ENCODE peak calls at places on chromosomes 5 and 9, in five cellular contexts. U is sigmoid colon, V is stomach, C is transverse colon, L is upper lobe of left lung. B is an unnamed sample. For H3K27me3, the result is how much of the 10 kb centered on the place peaks cover.

GRCh38 chr5:107553063-107553676 is 117.6 kb downstream of the EFNA5 start:
- DNase-seq in U (no peak), V (no peak), C (no peak), L (no peak), B (no peak)

GRCh38 chr5:10856646-10857332 is 95.8 kb upstream of the DAP start:
- DNase-seq in U (no peak), V (peak), C (peak), L (peak), B (no peak)

GRCh38 chr5:149610583-149611250 is 29.4 kb downstream of the ARHGEF37 start:
- DNase-seq in U (no peak), V (no peak), C (no peak), L (no peak), B (no peak)

GRCh38 chr5:131628990-131629389 is 6.0 kb downstream of the RAPGEF6 start:
- DNase-seq in U (no peak), V (no peak), C (peak), L (no peak), B (no peak)

GRCh38 chr9:8256880-8257279 is 457.3 kb upstream of the DMAC1 start:
- DNase-seq in U (no peak), V (no peak), C (no peak), L (no peak), B (no peak)

GRCh38 chr9:113918697-113919390 is 42.7 kb downstream of the ZNF618 start:
- DNase-seq in U (no peak), V (no peak), C (no peak), L (no peak), B (no peak)

GRCh38 chr5:16889203-16889971 is 46.7 kb downstream of the MYO10 start:
- DNase-seq in U (no peak), V (no peak), C (no peak), L (no peak), B (no peak)

GRCh38 chr9:16671591-16672137 is 198.8 kb downstream of the BNC2 start:
- DNase-seq in U (no peak), V (no peak), C (no peak), L (no peak), B (no peak)

GRCh38 chr9:107153336-107153735 is 129.7 kb upstream of the RAD23B start:
- DNase-seq in U (no peak), V (no peak), C (no peak), L (no peak), B (no peak)

GRCh38 chr5:83029912-83030311 is 47.3 kb downstream of the TMEM167A start:
- DNase-seq in U (no peak), V (no peak), C (no peak), L (no peak), B (no peak)

GRCh38 chr9:69122391-69123141 is 51.5 kb upstream of the TJP2 start:
- DNase-seq in U (no peak), V (peak), C (peak), L (no peak), B (peak)

GRCh38 chr5:31007672-31008071 is 185.8 kb upstream of the CDH6 start:
- DNase-seq in U (no peak), V (no peak), C (no peak), L (no peak), B (no peak)

GRCh38 chr5:15425802-15426201 is 74.2 kb upstream of the FBXL7 start:
- DNase-seq in U (no peak), V (no peak), C (no peak), L (no peak), B (no peak)

GRCh38 chr9:73237140-73237539 is 85.5 kb downstream of the ANXA1 start:
- DNase-seq in U (no peak), V (no peak), C (no peak), L (no peak), B (no peak)

GRCh38 chr9:98287383-98287782 is 31.9 kb upstream of the TBC1D2 start:
- DNase-seq in U (no peak), V (no peak), C (no peak), L (no peak), B (no peak)

GRCh38 chr5:96348536-96348935 is 84.5 kb downstream of the PCSK1 start:
- DNase-seq in U (no peak), V (no peak), C (no peak), L (no peak), B (no peak)

GRCh38 chr5:96353220-96353619 is 79.8 kb downstream of the PCSK1 start:
- DNase-seq in U (no peak), V (no peak), C (no peak), L (no peak), B (no peak)

GRCh38 chr5:96350678-96351077 is 82.4 kb downstream of the PCSK1 start:
- DNase-seq in U (no peak), V (no peak), C (no peak), L (no peak), B (no peak)

DNA sequence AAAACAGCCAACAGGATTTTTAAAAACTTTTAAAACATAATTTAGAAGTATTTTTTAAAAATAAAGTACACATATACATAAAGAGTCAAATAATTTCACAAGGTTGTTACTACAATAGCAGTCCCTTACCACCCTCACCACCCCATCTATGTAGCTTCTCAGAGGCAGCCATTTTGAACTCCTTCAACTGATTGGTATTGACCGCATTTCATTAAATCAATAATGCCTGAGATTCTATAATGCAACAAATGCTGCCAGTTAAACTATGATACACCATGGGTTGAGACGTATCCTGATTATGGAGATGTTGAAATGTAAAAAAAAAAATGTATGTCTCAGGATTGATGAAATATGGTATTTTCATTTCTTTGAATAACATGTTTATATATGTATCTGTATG is 78.8 kb downstream of the PCSK1 start:
- DNase-seq in U (no peak), V (no peak), C (no peak), L (no peak), B (no peak)
- TF ChIP-seq EP300 in U (no peak), V (no peak), C (no peak), L (no peak), B (no peak)

DNA sequence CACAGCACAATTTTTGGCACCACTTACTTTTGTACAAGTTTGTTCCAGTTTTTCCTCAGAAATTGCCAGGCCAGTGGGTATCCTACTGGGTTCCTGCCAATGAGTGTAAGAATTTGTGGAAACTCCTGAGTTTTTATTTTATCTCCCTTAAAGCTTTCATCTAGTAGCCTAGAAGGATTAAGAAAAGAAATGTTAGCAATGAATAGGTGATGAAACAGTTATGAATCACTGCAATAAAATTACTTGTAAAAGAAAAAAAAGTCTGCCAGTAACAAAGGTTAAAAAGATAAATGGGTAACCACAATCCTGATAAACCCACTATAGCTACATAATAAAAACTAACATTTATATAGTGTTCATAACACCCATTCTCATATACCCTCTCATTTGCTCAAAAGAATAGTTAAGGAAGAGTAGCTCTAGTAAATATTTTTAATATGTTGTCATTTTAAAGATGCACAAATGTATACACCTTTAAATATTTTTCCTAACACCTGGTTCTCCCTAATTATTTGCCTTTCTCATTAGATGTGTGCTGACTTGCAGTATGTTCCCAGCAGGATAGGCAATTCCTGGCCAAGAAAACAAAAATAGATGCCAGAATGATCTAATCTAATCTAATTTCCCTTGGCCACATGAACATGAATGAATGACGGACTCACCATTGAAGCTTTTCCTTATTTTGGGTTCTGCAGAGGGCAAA is 26.6 kb downstream of the ERAP1 start:
- DNase-seq in U (no peak), V (no peak), C (no peak), L (no peak), B (no peak)
- TF ChIP-seq POLR2AphosphoS5 in U (no peak), V (no peak), C (no peak), L (no peak), B (no peak)

DNA sequence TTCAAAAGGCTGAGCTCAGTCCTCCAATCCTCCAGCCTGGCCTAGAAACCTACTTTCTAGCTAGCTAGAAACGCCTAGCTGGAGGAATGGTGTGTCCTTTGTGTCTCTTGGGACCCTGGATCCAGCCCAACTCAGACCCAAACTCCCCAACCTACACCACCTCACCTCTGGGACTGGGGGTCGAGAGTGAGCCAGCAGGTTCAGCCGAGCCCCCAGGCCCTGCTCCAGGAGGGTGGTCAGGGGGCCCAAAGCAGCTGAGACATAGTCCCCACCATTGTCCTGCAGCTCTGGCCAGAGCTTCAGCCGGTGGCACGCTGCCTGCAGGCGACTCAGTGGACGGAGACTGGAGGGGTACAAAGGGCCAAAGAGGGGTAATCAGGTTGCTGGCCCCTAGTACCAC is 6.2 kb downstream of the NOL6 start:
- DNase-seq in U (peak), V (no peak), C (peak), L (peak), B (no peak)
- H3K27me3 ChIP-seq in U (under half), V (under half), C (under half), L (under half), B (under half)

GRCh38 chr5:17992296-17992695 is 358.0 kb downstream of the TAF11L14 start:
- DNase-seq in U (no peak), V (no peak), C (no peak), L (no peak), B (no peak)

GRCh38 chr5:17991775-17992174 is 357.5 kb downstream of the TAF11L14 start:
- DNase-seq in U (no peak), V (no peak), C (no peak), L (no peak), B (no peak)

GRCh38 chr5:17996002-17996401 is 361.7 kb downstream of the TAF11L14 start:
- DNase-seq in U (no peak), V (no peak), C (no peak), L (no peak), B (no peak)

GRCh38 chr5:17989567-17989966 is 355.3 kb downstream of the TAF11L14 start:
- DNase-seq in U (no peak), V (no peak), C (no peak), L (no peak), B (no peak)

GRCh38 chr5:17990168-17990567 is 355.9 kb downstream of the TAF11L14 start:
- DNase-seq in U (no peak), V (no peak), C (no peak), L (no peak), B (no peak)
- TF ChIP-seq EP300 in U (no peak), V (no peak), C (no peak), L (no peak), B (no peak)

B was measured in suprapubic skin.